ENCODE peak calls at places on chromosomes 7 and 10, in four cellular contexts. N, R, Z and Q are unnamed samples.

GRCh38 chr7:17580141-17580540 is 281.7 kb downstream of the AHR start:
- DNase-seq in Z (peak), R (no peak), N (no peak), Q (peak)

GRCh38 chr10:69088801-69089501 is 1.0 kb downstream of the SRGN start:
- DNase-seq in Z (no peak), N (peak), R (no peak), Q (peak)

GRCh38 chr7:151987748-151988529 is 31.7 kb downstream of the GALNTL5 start:
- DNase-seq in Z (no peak), R (peak), N (no peak), Q (peak)

GRCh38 chr7:38673795-38674194 is 42.6 kb upstream of the AMPH start:
- DNase-seq in Z (peak), R (no peak), N (peak), Q (peak)

GRCh38 chr7:77226357-77226839 is 26.8 kb upstream of the FGL2 start:
- DNase-seq in R (no peak), N (no peak), Z (no peak), Q (peak)

GRCh38 chr10:75565286-75566251 is 134.1 kb downstream of the LRMDA start:
- DNase-seq in R (no peak), Z (no peak), N (no peak), Q (no peak)

GRCh38 chr7:151838861-151839381 is 38.0 kb downstream of the PRKAG2 start:
- DNase-seq in Z (no peak), R (no peak), N (peak), Q (no peak)

GRCh38 chr7:106358103-106358663 is 73.4 kb upstream of the NAMPT start:
- DNase-seq in R (no peak), N (no peak), Z (no peak), Q (peak)

GRCh38 chr7:155758348-155758747 is 53.9 kb downstream of the SHH start:
- DNase-seq in R (no peak), Z (no peak), N (no peak), Q (no peak)

GRCh38 chr7:31020652-31021051 is 31.5 kb upstream of the ADCYAP1R1 start:
- DNase-seq in N (no peak), Z (no peak), R (no peak), Q (no peak)

GRCh38 chr10:75672842-75673241 is 241.4 kb downstream of the LRMDA start:
- DNase-seq in R (no peak), Z (no peak), N (no peak), Q (peak)

GRCh38 chr10:126049741-126050140 is 153.4 kb downstream of the FANK1 start:
- DNase-seq in N (peak), R (no peak), Z (peak), Q (peak)

DNA sequence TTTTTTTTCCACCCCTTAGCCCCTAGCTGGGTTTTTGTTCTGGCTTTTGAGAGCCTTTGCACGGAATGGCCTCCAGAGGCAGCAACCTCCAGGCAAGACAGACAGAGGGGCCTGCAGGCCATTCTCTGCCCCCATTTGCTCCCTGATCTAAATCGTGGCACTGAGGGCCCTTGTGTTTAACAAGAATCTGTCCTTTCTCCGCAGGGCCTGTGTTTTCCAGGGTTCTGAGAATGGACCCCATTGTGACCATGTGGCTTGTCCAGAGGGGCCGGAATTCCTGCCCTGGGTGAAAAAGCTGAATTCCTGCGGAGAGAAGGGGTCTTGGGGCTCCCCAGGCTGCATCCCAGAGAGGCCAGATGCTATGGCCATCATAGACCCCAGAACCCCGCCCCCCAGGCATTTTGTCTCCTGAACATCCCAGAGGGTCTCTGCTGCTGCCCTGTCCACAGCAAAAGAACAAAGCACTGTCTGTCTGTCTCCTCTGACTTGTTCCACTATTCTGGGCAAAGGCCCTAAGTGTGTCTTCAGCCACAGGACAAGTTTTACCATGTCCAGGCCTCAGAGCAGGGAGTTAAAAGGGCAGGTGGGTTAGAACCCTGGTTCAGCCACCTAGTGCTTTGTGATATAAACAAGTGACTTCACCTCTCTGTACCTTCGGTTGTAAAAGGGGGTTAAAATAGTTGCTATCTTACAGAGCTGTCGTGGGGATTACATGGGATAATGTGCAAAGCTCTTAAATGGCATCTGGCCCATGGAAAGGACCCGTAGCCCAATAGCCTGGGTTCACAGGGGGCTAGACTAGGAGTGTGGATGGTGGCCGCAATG is 155.6 kb downstream of the SH3PXD2A start:
- DNase-seq in N (no peak), Z (no peak), R (no peak), Q (no peak)
- TF ChIP-seq CTCF in N (peak), Z (no peak), R (peak), Q (peak)

DNA sequence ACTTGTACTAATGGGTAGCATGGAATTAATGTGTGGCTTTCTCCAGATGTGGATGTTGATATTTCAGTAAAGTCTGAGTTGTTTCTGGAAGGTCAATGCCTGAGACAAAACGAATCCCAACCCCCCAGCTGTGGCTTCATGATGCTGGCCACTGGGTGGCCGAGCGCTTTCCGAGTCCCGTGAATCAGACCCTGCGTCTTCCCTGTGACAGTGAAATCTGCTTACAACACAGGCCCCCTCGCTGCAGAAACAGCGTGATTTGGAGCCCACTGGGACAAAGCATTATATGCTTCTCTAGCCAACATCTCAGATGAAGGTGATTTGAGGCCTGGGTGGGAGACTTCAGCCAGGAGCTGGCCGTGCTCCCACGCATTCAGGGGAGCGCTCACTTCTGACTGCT is 124.7 kb downstream of the WDR37 start:
- DNase-seq in R (no peak), N (no peak), Z (no peak), Q (no peak)
- TF ChIP-seq CTCF in R (peak), N (no peak), Z (no peak), Q (no peak)

GRCh38 chr7:33806284-33807157 is 98.8 kb upstream of the BMPER start:
- DNase-seq in R (no peak), N (no peak), Z (no peak), Q (peak)

GRCh38 chr7:33809218-33809617 is 96.1 kb upstream of the BMPER start:
- DNase-seq in R (no peak), N (no peak), Z (no peak), Q (no peak)

GRCh38 chr7:33805630-33806233 is 99.6 kb upstream of the BMPER start:
- DNase-seq in Z (no peak), R (no peak), N (no peak), Q (peak)

GRCh38 chr7:33807158-33807530 is 98.2 kb upstream of the BMPER start:
- DNase-seq in Z (no peak), R (no peak), N (no peak), Q (no peak)

GRCh38 chr7:33807779-33808482 is 97.4 kb upstream of the BMPER start:
- DNase-seq in R (peak), N (peak), Z (peak), Q (peak)
- TF ChIP-seq CTCF in R (peak), N (peak), Z (peak), Q (peak)

GRCh38 chr7:156948361-156948760 is 1.2 kb upstream of the NOM1 start:
- DNase-seq in Z (no peak), R (no peak), N (no peak), Q (no peak)
- TF ChIP-seq CTCF in Z (no peak), R (no peak), N (no peak), Q (no peak)

DNA sequence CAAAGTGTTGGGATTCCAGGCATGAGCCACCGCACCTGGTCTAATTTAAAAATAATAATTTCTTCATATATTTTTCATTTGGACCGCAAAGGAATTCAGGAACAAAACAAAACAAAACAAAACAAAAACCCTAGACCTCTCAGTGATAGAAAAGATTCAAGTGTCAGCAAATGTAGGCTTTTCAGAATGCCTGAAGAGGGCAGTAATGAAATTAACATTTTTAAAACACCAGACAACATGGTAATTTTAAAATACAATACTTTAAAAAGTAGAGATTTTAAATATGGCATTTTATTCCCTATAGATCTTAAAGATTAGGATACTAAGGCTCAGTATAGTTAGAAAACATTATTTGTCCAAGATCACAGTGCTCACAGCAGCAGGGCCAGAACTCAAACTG is 36.6 kb downstream of the DNMBP start:
- DNase-seq in Z (no peak), N (no peak), R (no peak), Q (no peak)
- TF ChIP-seq CTCF in Z (peak), N (no peak), R (peak), Q (peak)